ENCODE peak calls at places on chromosomes 16 and 17, in six cellular contexts. I is ecto neural progenitor cell, M is ureter, W is NCI-H2171 treated with DMSO at 0.1 percent for 48 hours, J is COR-L47, V is heart right ventricle. K is an unnamed sample.

GRCh38 chr16:9109255-9109654 is 17.8 kb downstream of the HAPSTR1 start:
- DNase-seq in W (no peak), I (no peak), M (no peak), J (no peak), V (no peak), K (no peak)

GRCh38 chr17:72598705-72599104 is 477.9 kb downstream of the SOX9 start:
- DNase-seq in W (no peak), I (no peak), J (no peak), M (no peak), V (no peak), K (no peak)

GRCh38 chr16:723695-724094 is 2.5 kb downstream of the CCDC78 start:
- DNase-seq in V (no peak), I (no peak), J (no peak), M (no peak), W (no peak), K (no peak)

GRCh38 chr17:58344791-58345157 is 7.2 kb downstream of the SUPT4H1 start:
- DNase-seq in I (no peak), J (no peak), V (no peak), M (peak), W (peak), K (no peak)

GRCh38 chr16:56506941-56507340 is 12.9 kb downstream of the BBS2 start:
- DNase-seq in W (no peak), I (no peak), V (no peak), J (no peak), M (no peak), K (no peak)

GRCh38 chr17:32007463-32008298 is 498 bp downstream of the LRRC37B start:
- DNase-seq in M (peak), V (peak), I (peak), W (peak), J (no peak), K (no peak)

GRCh38 chr17:10061131-10061581 is 137.2 kb downstream of the GAS7 start:
- DNase-seq in I (no peak), V (no peak), W (no peak), M (no peak), J (no peak), K (peak)

GRCh38 chr16:47016700-47017133 is 43.2 kb upstream of the DNAJA2 start:
- DNase-seq in I (no peak), J (no peak), M (no peak), W (no peak), V (no peak), K (no peak)

GRCh38 chr17:7798839-7799238 is 35.2 kb upstream of the KDM6B start:
- DNase-seq in W (no peak), M (no peak), V (no peak), I (no peak), J (no peak), K (no peak)

GRCh38 chr17:36496018-36496789 is 9.7 kb downstream of the ZNHIT3 start:
- DNase-seq in W (no peak), M (no peak), J (no peak), I (peak), V (no peak), K (no peak)

GRCh38 chr17:14032234-14032633 is 37.1 kb upstream of the COX10 start:
- DNase-seq in W (no peak), J (no peak), V (no peak), M (no peak), I (no peak), K (no peak)

GRCh38 chr17:30376621-30377452 is 1.9 kb upstream of the CPD start:
- DNase-seq in W (peak), V (peak), J (peak), M (peak), I (no peak), K (peak)

GRCh38 chr17:58314706-58315015 is 13.9 kb downstream of the TSPOAP1 start:
- DNase-seq in I (peak), W (no peak), V (no peak), J (no peak), M (no peak), K (no peak)

GRCh38 chr16:12741176-12741575 is 62.5 kb downstream of the CPPED1 start:
- DNase-seq in I (no peak), V (no peak), W (no peak), J (no peak), M (no peak), K (no peak)

GRCh38 chr16:66696669-66697630 is at the start of gene CMTM4:
- DNase-seq in J (peak), M (peak), V (peak), I (peak), W (peak), K (peak)

GRCh38 chr16:914453-914852 is 56.3 kb downstream of the LMF1 start:
- DNase-seq in M (no peak), W (no peak), J (no peak), I (no peak), V (no peak), K (no peak)

GRCh38 chr17:78759969-78760352 is 22.1 kb downstream of the CYTH1 start:
- DNase-seq in W (peak), J (no peak), I (no peak), M (no peak), V (no peak), K (no peak)

GRCh38 chr17:27349540-27350021 is 55.7 kb downstream of the WSB1 start:
- DNase-seq in I (no peak), J (no peak), M (no peak), V (no peak), W (no peak), K (no peak)

GRCh38 chr17:75641343-75641742 is 8.1 kb downstream of the SMIM5 start:
- DNase-seq in V (peak), M (no peak), J (no peak), I (no peak), W (no peak), K (peak)

GRCh38 chr16:54526916-54527315 is 240.3 kb upstream of the IRX3 start:
- DNase-seq in J (no peak), M (no peak), W (no peak), V (no peak), I (no peak), K (no peak)

GRCh38 chr17:7279453-7279852 is 2.1 kb upstream of the SLC2A4 start:
- DNase-seq in M (no peak), W (no peak), I (no peak), V (no peak), J (no peak), K (no peak)

GRCh38 chr16:53785044-53785443 is 81.1 kb downstream of the FTO start:
- DNase-seq in M (no peak), V (no peak), I (no peak), W (peak), J (no peak), K (no peak)

GRCh38 chr16:11562941-11563340 is 23.8 kb downstream of the LITAF start:
- DNase-seq in M (no peak), V (no peak), I (no peak), W (no peak), J (no peak), K (no peak)

K was measured in heart left ventricle.